ENCODE peak calls at places on chromosomes 2 and 18, in six cellular contexts. One of them, this sample, is unnamed.

GRCh38 chr2:101501443-101501842 is 26.5 kb upstream of the RFX8 start:
- DNase-seq in CD4-positive, alpha-beta T cell: no peak
- DNase-seq in fibroblast of villous mesenchyme: no peak
- DNase-seq in Peyer's patch: no peak
- DNase-seq in chondrocyte: no peak
- DNase-seq in body of pancreas: no peak
- DNase-seq in this sample: no peak

GRCh38 chr2:143150287-143150686 is 21.1 kb downstream of the ARHGAP15 start:
- DNase-seq in chondrocyte: no peak
- DNase-seq in body of pancreas: no peak
- DNase-seq in Peyer's patch: no peak
- DNase-seq in CD4-positive, alpha-beta T cell: no peak
- DNase-seq in fibroblast of villous mesenchyme: no peak
- DNase-seq in this sample: no peak

GRCh38 chr2:236568922-236569592 is 568 bp upstream of the ACKR3 start:
- DNase-seq in body of pancreas: no peak
- DNase-seq in chondrocyte: no peak
- DNase-seq in Peyer's patch: no peak
- DNase-seq in CD4-positive, alpha-beta T cell: no peak
- DNase-seq in fibroblast of villous mesenchyme: no peak
- DNase-seq in this sample: no peak

GRCh38 chr2:13193075-13193474 is 476.3 kb downstream of the TRIB2 start:
- DNase-seq in Peyer's patch: no peak
- DNase-seq in body of pancreas: no peak
- DNase-seq in fibroblast of villous mesenchyme: no peak
- DNase-seq in chondrocyte: no peak
- DNase-seq in CD4-positive, alpha-beta T cell: no peak
- DNase-seq in this sample: no peak

GRCh38 chr18:72762505-72763122 is 105.2 kb downstream of the NETO1 start:
- DNase-seq in fibroblast of villous mesenchyme: peak
- DNase-seq in body of pancreas: no peak
- DNase-seq in chondrocyte: no peak
- DNase-seq in Peyer's patch: no peak
- DNase-seq in CD4-positive, alpha-beta T cell: no peak
- DNase-seq in this sample: no peak

GRCh38 chr2:140416577-140416976 is 1636.4 kb upstream of the NXPH2 start:
- DNase-seq in body of pancreas: no peak
- DNase-seq in Peyer's patch: no peak
- DNase-seq in chondrocyte: no peak
- DNase-seq in fibroblast of villous mesenchyme: no peak
- DNase-seq in CD4-positive, alpha-beta T cell: no peak
- DNase-seq in this sample: no peak

GRCh38 chr2:1653137-1653789 is 91.1 kb downstream of the PXDN start:
- DNase-seq in CD4-positive, alpha-beta T cell: no peak
- DNase-seq in chondrocyte: peak
- DNase-seq in fibroblast of villous mesenchyme: peak
- DNase-seq in body of pancreas: peak
- DNase-seq in Peyer's patch: peak
- DNase-seq in this sample: no peak

GRCh38 chr2:189601043-189601442 is 20.5 kb upstream of the SLC40A1 start:
- DNase-seq in fibroblast of villous mesenchyme: no peak
- DNase-seq in chondrocyte: no peak
- DNase-seq in body of pancreas: no peak
- DNase-seq in Peyer's patch: no peak
- DNase-seq in CD4-positive, alpha-beta T cell: no peak
- DNase-seq in this sample: no peak

GRCh38 chr2:109644571-109645275 is 30.6 kb downstream of the SOWAHC start:
- DNase-seq in body of pancreas: peak
- DNase-seq in CD4-positive, alpha-beta T cell: no peak
- DNase-seq in fibroblast of villous mesenchyme: no peak
- DNase-seq in chondrocyte: no peak
- DNase-seq in Peyer's patch: peak
- DNase-seq in this sample: no peak

GRCh38 chr2:86107031-86107430 is 996 bp downstream of the PTCD3 start:
- DNase-seq in CD4-positive, alpha-beta T cell: no peak
- DNase-seq in chondrocyte: no peak
- DNase-seq in Peyer's patch: no peak
- DNase-seq in body of pancreas: no peak
- DNase-seq in fibroblast of villous mesenchyme: peak
- DNase-seq in this sample: no peak

GRCh38 chr2:100272848-100273329 is 49.4 kb downstream of the LONRF2 start:
- DNase-seq in chondrocyte: no peak
- DNase-seq in CD4-positive, alpha-beta T cell: no peak
- DNase-seq in fibroblast of villous mesenchyme: peak
- DNase-seq in Peyer's patch: no peak
- DNase-seq in body of pancreas: no peak
- DNase-seq in this sample: no peak

GRCh38 chr18:65876310-65876709 is 125.5 kb downstream of the CDH7 start:
- DNase-seq in chondrocyte: no peak
- DNase-seq in Peyer's patch: no peak
- DNase-seq in fibroblast of villous mesenchyme: no peak
- DNase-seq in body of pancreas: no peak
- DNase-seq in CD4-positive, alpha-beta T cell: no peak
- DNase-seq in this sample: no peak

GRCh38 chr2:8821276-8822217 is 15.9 kb downstream of the KIDINS220 start:
- DNase-seq in fibroblast of villous mesenchyme: peak
- DNase-seq in CD4-positive, alpha-beta T cell: no peak
- DNase-seq in body of pancreas: peak
- DNase-seq in Peyer's patch: no peak
- DNase-seq in chondrocyte: no peak
- DNase-seq in this sample: no peak

GRCh38 chr2:190334479-190335224 is 8.7 kb upstream of the INPP1 start:
- DNase-seq in chondrocyte: no peak
- DNase-seq in fibroblast of villous mesenchyme: no peak
- DNase-seq in body of pancreas: peak
- DNase-seq in Peyer's patch: peak
- DNase-seq in CD4-positive, alpha-beta T cell: no peak
- DNase-seq in this sample: no peak

GRCh38 chr18:79945118-79946042 is 6.1 kb downstream of the SLC66A2 start:
- DNase-seq in body of pancreas: no peak
- DNase-seq in chondrocyte: peak
- DNase-seq in Peyer's patch: peak
- DNase-seq in CD4-positive, alpha-beta T cell: no peak
- DNase-seq in fibroblast of villous mesenchyme: no peak
- DNase-seq in this sample: peak

GRCh38 chr2:72330673-72331072 is 183.0 kb upstream of the CYP26B1 start:
- DNase-seq in chondrocyte: no peak
- DNase-seq in Peyer's patch: no peak
- DNase-seq in fibroblast of villous mesenchyme: no peak
- DNase-seq in body of pancreas: no peak
- DNase-seq in CD4-positive, alpha-beta T cell: no peak
- DNase-seq in this sample: no peak

GRCh38 chr18:1872274-1872673 is 699.0 kb downstream of the METTL4 start:
- DNase-seq in chondrocyte: no peak
- DNase-seq in CD4-positive, alpha-beta T cell: no peak
- DNase-seq in Peyer's patch: no peak
- DNase-seq in body of pancreas: no peak
- DNase-seq in fibroblast of villous mesenchyme: no peak
- DNase-seq in this sample: no peak
- TF ChIP-seq CTCF in chondrocyte: no peak
- TF ChIP-seq CTCF in CD4-positive, alpha-beta T cell: no peak
- TF ChIP-seq CTCF in Peyer's patch: no peak
- TF ChIP-seq CTCF in body of pancreas: no peak
- TF ChIP-seq CTCF in fibroblast of villous mesenchyme: no peak
- TF ChIP-seq CTCF in this sample: no peak

GRCh38 chr2:43798300-43798699 is 24.5 kb downstream of the DYNC2LI1 start:
- DNase-seq in body of pancreas: no peak
- DNase-seq in fibroblast of villous mesenchyme: no peak
- DNase-seq in chondrocyte: no peak
- DNase-seq in Peyer's patch: no peak
- DNase-seq in CD4-positive, alpha-beta T cell: no peak
- DNase-seq in this sample: no peak
- TF ChIP-seq CTCF in body of pancreas: no peak
- TF ChIP-seq CTCF in fibroblast of villous mesenchyme: peak
- TF ChIP-seq CTCF in chondrocyte: peak
- TF ChIP-seq CTCF in Peyer's patch: peak
- TF ChIP-seq CTCF in CD4-positive, alpha-beta T cell: no peak
- TF ChIP-seq CTCF in this sample: peak

GRCh38 chr2:176827269-176827668 is 385.3 kb upstream of the HNRNPA3 start:
- DNase-seq in CD4-positive, alpha-beta T cell: no peak
- DNase-seq in chondrocyte: no peak
- DNase-seq in Peyer's patch: no peak
- DNase-seq in fibroblast of villous mesenchyme: no peak
- DNase-seq in body of pancreas: no peak
- DNase-seq in this sample: no peak

GRCh38 chr2:176826356-176826755 is 386.2 kb upstream of the HNRNPA3 start:
- DNase-seq in CD4-positive, alpha-beta T cell: no peak
- DNase-seq in body of pancreas: no peak
- DNase-seq in fibroblast of villous mesenchyme: no peak
- DNase-seq in chondrocyte: no peak
- DNase-seq in Peyer's patch: no peak
- DNase-seq in this sample: no peak

GRCh38 chr2:176832086-176832485 is 380.5 kb upstream of the HNRNPA3 start:
- DNase-seq in CD4-positive, alpha-beta T cell: no peak
- DNase-seq in chondrocyte: no peak
- DNase-seq in Peyer's patch: no peak
- DNase-seq in fibroblast of villous mesenchyme: no peak
- DNase-seq in body of pancreas: no peak
- DNase-seq in this sample: no peak

GRCh38 chr2:176830362-176830761 is 382.2 kb upstream of the HNRNPA3 start:
- DNase-seq in Peyer's patch: no peak
- DNase-seq in CD4-positive, alpha-beta T cell: no peak
- DNase-seq in chondrocyte: no peak
- DNase-seq in fibroblast of villous mesenchyme: no peak
- DNase-seq in body of pancreas: no peak
- DNase-seq in this sample: no peak
- TF ChIP-seq CTCF in Peyer's patch: no peak
- TF ChIP-seq CTCF in CD4-positive, alpha-beta T cell: no peak
- TF ChIP-seq CTCF in chondrocyte: no peak
- TF ChIP-seq CTCF in fibroblast of villous mesenchyme: no peak
- TF ChIP-seq CTCF in body of pancreas: no peak
- TF ChIP-seq CTCF in this sample: no peak

DNA sequence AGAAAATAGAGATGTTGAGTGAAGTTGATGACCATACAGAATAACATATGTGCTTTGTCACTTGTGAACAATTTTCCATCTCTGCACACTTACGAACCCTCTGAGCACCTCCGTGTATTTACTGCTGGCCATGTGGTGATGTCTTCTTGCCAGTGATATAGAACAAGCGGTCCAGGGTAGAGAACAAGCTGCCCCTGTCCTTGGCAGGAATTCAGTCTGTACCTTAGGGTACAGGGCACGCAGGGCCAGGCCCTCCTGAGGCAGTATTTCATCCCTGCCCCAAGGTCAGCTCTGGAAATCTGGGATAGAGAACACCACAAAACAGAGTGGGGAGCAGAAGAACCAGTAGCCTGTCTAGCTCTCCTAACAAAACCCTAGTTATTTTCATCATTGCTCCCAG is 44.6 kb downstream of the CDCA7 start:
- DNase-seq in Peyer's patch: no peak
- DNase-seq in CD4-positive, alpha-beta T cell: no peak
- DNase-seq in chondrocyte: no peak
- DNase-seq in body of pancreas: no peak
- DNase-seq in fibroblast of villous mesenchyme: no peak
- DNase-seq in this sample: no peak
- TF ChIP-seq CTCF in Peyer's patch: no peak
- TF ChIP-seq CTCF in CD4-positive, alpha-beta T cell: no peak
- TF ChIP-seq CTCF in chondrocyte: no peak
- TF ChIP-seq CTCF in body of pancreas: no peak
- TF ChIP-seq CTCF in fibroblast of villous mesenchyme: no peak
- TF ChIP-seq CTCF in this sample: no peak

GRCh38 chr2:232850039-232850438 is 20.0 kb upstream of the SNORC start:
- DNase-seq in body of pancreas: no peak
- DNase-seq in Peyer's patch: no peak
- DNase-seq in CD4-positive, alpha-beta T cell: no peak
- DNase-seq in fibroblast of villous mesenchyme: no peak
- DNase-seq in chondrocyte: no peak
- DNase-seq in this sample: no peak
- TF ChIP-seq CTCF in body of pancreas: no peak
- TF ChIP-seq CTCF in Peyer's patch: no peak
- TF ChIP-seq CTCF in CD4-positive, alpha-beta T cell: no peak
- TF ChIP-seq CTCF in fibroblast of villous mesenchyme: no peak
- TF ChIP-seq CTCF in chondrocyte: no peak
- TF ChIP-seq CTCF in this sample: no peak

GRCh38 chr2:112839407-112840067 is 3.0 kb upstream of the IL1B start:
- DNase-seq in Peyer's patch: no peak
- DNase-seq in chondrocyte: no peak
- DNase-seq in body of pancreas: no peak
- DNase-seq in fibroblast of villous mesenchyme: no peak
- DNase-seq in CD4-positive, alpha-beta T cell: no peak
- DNase-seq in this sample: peak
- TF ChIP-seq CTCF in Peyer's patch: no peak
- TF ChIP-seq CTCF in chondrocyte: no peak
- TF ChIP-seq CTCF in body of pancreas: no peak
- TF ChIP-seq CTCF in fibroblast of villous mesenchyme: no peak
- TF ChIP-seq CTCF in CD4-positive, alpha-beta T cell: no peak
- TF ChIP-seq CTCF in this sample: no peak

This sample was measured in CD14-positive monocyte.